ENCODE peak calls at places on chromosome 10, in four cellular contexts. One of them, this sample, is unnamed.

GRCh38 chr10:130112821-130113220 is 2.2 kb upstream of the C10orf143 start:
- DNase-seq in fibroblast of the aortic adventitia: no peak
- DNase-seq in GM12864: no peak
- DNase-seq in astrocyte of the cerebellum: no peak
- DNase-seq in this sample: no peak

GRCh38 chr10:108904163-108904878 is 1019.0 kb downstream of the XPNPEP1 start:
- DNase-seq in fibroblast of the aortic adventitia: peak
- DNase-seq in GM12864: no peak
- DNase-seq in astrocyte of the cerebellum: peak
- DNase-seq in this sample: no peak

GRCh38 chr10:34967411-34967880 is 122.7 kb downstream of the CUL2 start:
- DNase-seq in fibroblast of the aortic adventitia: peak
- DNase-seq in GM12864: no peak
- DNase-seq in astrocyte of the cerebellum: peak
- DNase-seq in this sample: peak

GRCh38 chr10:104371753-104372152 is 18.1 kb downstream of the CFAP58 start:
- DNase-seq in fibroblast of the aortic adventitia: no peak
- DNase-seq in GM12864: no peak
- DNase-seq in astrocyte of the cerebellum: no peak
- DNase-seq in this sample: no peak

GRCh38 chr10:32093650-32094049 is 37.4 kb upstream of the KIF5B start:
- DNase-seq in fibroblast of the aortic adventitia: no peak
- DNase-seq in GM12864: no peak
- DNase-seq in astrocyte of the cerebellum: no peak
- DNase-seq in this sample: no peak

GRCh38 chr10:1050145-1050544 is 1.2 kb upstream of the IDI1 start:
- DNase-seq in fibroblast of the aortic adventitia: peak
- DNase-seq in GM12864: no peak
- DNase-seq in astrocyte of the cerebellum: no peak
- DNase-seq in this sample: no peak

GRCh38 chr10:125629758-125630376 is 53.1 kb downstream of the TEX36 start:
- DNase-seq in fibroblast of the aortic adventitia: peak
- DNase-seq in GM12864: peak
- DNase-seq in astrocyte of the cerebellum: peak
- DNase-seq in this sample: no peak

GRCh38 chr10:116848032-116848911 is 1.0 kb upstream of the ENO4 start:
- DNase-seq in fibroblast of the aortic adventitia: no peak
- DNase-seq in GM12864: peak
- DNase-seq in astrocyte of the cerebellum: no peak
- DNase-seq in this sample: no peak

GRCh38 chr10:5961405-5962100 is 15.8 kb downstream of the IL15RA start:
- DNase-seq in fibroblast of the aortic adventitia: no peak
- DNase-seq in GM12864: no peak
- DNase-seq in astrocyte of the cerebellum: no peak
- DNase-seq in this sample: no peak

GRCh38 chr10:43186150-43186549 is 47.9 kb downstream of the CSGALNACT2 start:
- DNase-seq in fibroblast of the aortic adventitia: no peak
- DNase-seq in GM12864: no peak
- DNase-seq in astrocyte of the cerebellum: no peak
- DNase-seq in this sample: peak

GRCh38 chr10:30057421-30057841 is 2.0 kb downstream of the JCAD start:
- DNase-seq in fibroblast of the aortic adventitia: no peak
- DNase-seq in GM12864: no peak
- DNase-seq in astrocyte of the cerebellum: no peak
- DNase-seq in this sample: no peak

GRCh38 chr10:114537791-114538543 is 120.1 kb downstream of the ABLIM1 start:
- DNase-seq in fibroblast of the aortic adventitia: no peak
- DNase-seq in GM12864: no peak
- DNase-seq in astrocyte of the cerebellum: no peak
- DNase-seq in this sample: no peak

GRCh38 chr10:87862644-87863101 is 660 bp downstream of the KLLN start:
- DNase-seq in fibroblast of the aortic adventitia: no peak
- DNase-seq in GM12864: peak
- DNase-seq in astrocyte of the cerebellum: no peak
- DNase-seq in this sample: no peak

GRCh38 chr10:68153473-68154210 is 44.4 kb downstream of the MYPN start:
- DNase-seq in fibroblast of the aortic adventitia: peak
- DNase-seq in GM12864: peak
- DNase-seq in astrocyte of the cerebellum: peak
- DNase-seq in this sample: peak

GRCh38 chr10:86968271-86968993 is at the start of gene ADIRF:
- DNase-seq in fibroblast of the aortic adventitia: no peak
- DNase-seq in GM12864: no peak
- DNase-seq in astrocyte of the cerebellum: no peak
- DNase-seq in this sample: no peak

GRCh38 chr10:78510566-78511323 is 477.1 kb downstream of the RPS24 start:
- DNase-seq in fibroblast of the aortic adventitia: no peak
- DNase-seq in GM12864: no peak
- DNase-seq in astrocyte of the cerebellum: no peak
- DNase-seq in this sample: no peak

GRCh38 chr10:79505771-79506351 is 6.5 kb upstream of the EIF5AL1 start:
- DNase-seq in fibroblast of the aortic adventitia: no peak
- DNase-seq in GM12864: no peak
- DNase-seq in astrocyte of the cerebellum: no peak
- DNase-seq in this sample: no peak

GRCh38 chr10:113021268-113022028 is 71.4 kb downstream of the TCF7L2 start:
- DNase-seq in fibroblast of the aortic adventitia: peak
- DNase-seq in GM12864: no peak
- DNase-seq in astrocyte of the cerebellum: no peak
- DNase-seq in this sample: no peak

GRCh38 chr10:36182059-36182654 is 540.1 kb upstream of the FZD8 start:
- DNase-seq in fibroblast of the aortic adventitia: peak
- DNase-seq in GM12864: no peak
- DNase-seq in astrocyte of the cerebellum: no peak
- DNase-seq in this sample: no peak
- H3K4me3 ChIP-seq in fibroblast of the aortic adventitia: peak
- H3K4me3 ChIP-seq in GM12864: no peak
- H3K4me3 ChIP-seq in astrocyte of the cerebellum: no peak
- H3K4me3 ChIP-seq in this sample: no peak

DNA sequence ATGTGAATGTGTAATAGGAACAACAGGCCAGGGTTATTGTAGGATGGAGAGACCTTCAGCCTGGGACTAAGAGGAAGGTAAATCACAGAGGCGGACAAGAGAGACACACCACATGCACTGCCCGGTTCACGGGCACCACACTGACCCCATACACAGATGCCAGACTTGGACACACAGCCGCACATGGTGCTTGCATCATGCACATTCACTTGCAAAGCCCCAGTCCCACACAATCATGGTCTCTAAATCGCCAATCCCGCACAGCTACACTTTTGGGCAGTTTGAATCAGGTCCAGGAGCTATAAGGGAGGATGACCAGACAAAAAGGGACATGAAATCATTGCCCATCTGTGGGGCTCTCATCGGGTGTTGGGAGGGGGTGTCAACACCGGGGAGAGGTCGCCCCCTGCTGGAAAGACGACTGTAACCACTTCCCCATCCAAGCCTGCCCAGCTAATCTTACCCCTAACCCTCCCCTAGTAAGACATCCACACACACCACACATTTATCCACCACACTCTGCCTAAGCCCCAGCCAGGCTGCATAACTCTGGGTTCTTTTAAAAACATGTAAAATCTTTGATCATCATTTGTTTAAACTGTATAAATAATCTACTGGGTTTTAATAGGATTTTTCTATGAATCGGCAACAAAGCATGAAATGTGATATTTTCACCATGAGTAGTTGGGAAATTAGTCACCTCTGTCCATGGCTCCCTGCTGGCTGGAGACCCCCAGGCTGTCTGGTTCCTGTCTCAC is 40.5 kb upstream of the SLF2 start:
- DNase-seq in fibroblast of the aortic adventitia: peak
- DNase-seq in GM12864: no peak
- DNase-seq in astrocyte of the cerebellum: peak
- DNase-seq in this sample: no peak
- TF ChIP-seq CTCF in fibroblast of the aortic adventitia: peak
- TF ChIP-seq CTCF in GM12864: peak
- TF ChIP-seq CTCF in astrocyte of the cerebellum: peak
- TF ChIP-seq CTCF in this sample: peak

DNA sequence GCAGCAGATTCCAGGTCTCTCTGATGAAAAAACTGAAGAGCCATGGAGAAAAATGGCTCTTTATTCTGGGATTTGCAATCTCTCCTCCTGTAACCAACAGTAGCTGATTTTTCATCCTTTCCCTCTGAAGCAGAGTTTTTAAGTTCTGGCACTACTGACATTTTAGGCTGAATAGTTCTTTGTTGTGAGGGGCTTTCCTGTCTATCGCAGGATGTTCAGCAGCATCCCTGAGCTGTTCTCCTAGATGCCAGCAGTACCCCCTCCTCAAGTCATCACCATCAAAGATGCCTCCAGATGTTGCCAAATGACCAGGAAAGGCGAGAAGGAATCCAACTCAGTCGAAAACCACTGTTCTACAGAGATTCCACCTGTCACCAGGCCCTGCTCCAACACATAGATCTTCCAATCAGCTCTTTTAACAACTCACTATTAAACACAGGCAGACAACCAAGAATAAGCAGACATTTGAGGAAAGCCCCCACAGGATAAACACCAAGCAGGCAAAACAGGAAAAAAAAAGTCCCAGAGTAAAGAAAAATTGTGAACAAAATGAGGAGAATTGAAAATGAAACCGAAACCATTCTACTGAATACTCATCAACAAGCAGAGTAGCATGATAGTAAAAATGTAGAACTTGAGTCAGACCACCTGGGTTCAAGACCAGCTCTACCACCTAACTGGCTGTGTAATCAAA is 124.8 kb downstream of the MPP7 start:
- DNase-seq in fibroblast of the aortic adventitia: peak
- DNase-seq in GM12864: no peak
- DNase-seq in astrocyte of the cerebellum: no peak
- DNase-seq in this sample: no peak
- H3K4me3 ChIP-seq in fibroblast of the aortic adventitia: peak
- H3K4me3 ChIP-seq in GM12864: no peak
- H3K4me3 ChIP-seq in astrocyte of the cerebellum: no peak
- H3K4me3 ChIP-seq in this sample: peak

GRCh38 chr10:26939957-26940354 is 79.2 kb upstream of the ABI1 start:
- DNase-seq in fibroblast of the aortic adventitia: no peak
- DNase-seq in GM12864: no peak
- DNase-seq in astrocyte of the cerebellum: no peak
- DNase-seq in this sample: no peak

GRCh38 chr10:26944261-26944882 is 83.6 kb upstream of the ABI1 start:
- DNase-seq in fibroblast of the aortic adventitia: no peak
- DNase-seq in GM12864: no peak
- DNase-seq in astrocyte of the cerebellum: no peak
- DNase-seq in this sample: no peak

GRCh38 chr10:26937371-26937770 is 76.6 kb upstream of the ABI1 start:
- DNase-seq in fibroblast of the aortic adventitia: no peak
- DNase-seq in GM12864: no peak
- DNase-seq in astrocyte of the cerebellum: no peak
- DNase-seq in this sample: no peak

GRCh38 chr10:26939290-26939956 is 78.7 kb upstream of the ABI1 start:
- DNase-seq in fibroblast of the aortic adventitia: no peak
- DNase-seq in GM12864: no peak
- DNase-seq in astrocyte of the cerebellum: no peak
- DNase-seq in this sample: no peak

DNA sequence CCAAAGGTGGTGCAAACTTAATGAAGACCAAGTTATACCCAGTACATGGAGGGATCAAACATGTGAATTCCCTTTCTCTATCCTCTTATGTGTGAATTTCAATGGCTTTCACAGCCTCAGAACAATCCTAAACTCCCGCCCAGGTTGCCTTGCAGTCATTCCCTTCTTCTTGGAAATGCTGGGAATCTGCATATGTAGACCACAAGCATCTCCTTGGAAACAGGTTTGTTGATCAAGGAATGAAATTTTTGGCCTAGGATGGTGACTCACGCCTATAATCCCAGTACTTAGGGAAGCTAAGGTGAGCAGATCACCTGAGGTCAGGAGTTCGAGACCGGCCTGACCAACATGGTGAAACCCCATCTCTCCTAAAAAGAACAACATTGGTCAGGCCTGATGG is 77.8 kb upstream of the ABI1 start:
- DNase-seq in fibroblast of the aortic adventitia: no peak
- DNase-seq in GM12864: no peak
- DNase-seq in astrocyte of the cerebellum: no peak
- DNase-seq in this sample: no peak
- TF ChIP-seq CTCF in fibroblast of the aortic adventitia: no peak
- TF ChIP-seq CTCF in GM12864: no peak
- TF ChIP-seq CTCF in astrocyte of the cerebellum: no peak
- TF ChIP-seq CTCF in this sample: no peak

GRCh38 chr10:26436848-26437247 is 1.3 kb upstream of the APBB1IP start:
- DNase-seq in fibroblast of the aortic adventitia: no peak
- DNase-seq in GM12864: no peak
- DNase-seq in astrocyte of the cerebellum: no peak
- DNase-seq in this sample: no peak
- H3K4me3 ChIP-seq in fibroblast of the aortic adventitia: no peak
- H3K4me3 ChIP-seq in GM12864: no peak
- H3K4me3 ChIP-seq in astrocyte of the cerebellum: no peak
- H3K4me3 ChIP-seq in this sample: no peak

GRCh38 chr10:94042001-94042813 is 48.5 kb downstream of the PLCE1 start:
- DNase-seq in fibroblast of the aortic adventitia: peak
- DNase-seq in GM12864: no peak
- DNase-seq in astrocyte of the cerebellum: peak
- DNase-seq in this sample: no peak
- TF ChIP-seq CTCF in fibroblast of the aortic adventitia: peak
- TF ChIP-seq CTCF in GM12864: no peak
- TF ChIP-seq CTCF in astrocyte of the cerebellum: peak
- TF ChIP-seq CTCF in this sample: peak